ENCODE peak calls at places on chromosomes 12 and 14, in five cellular contexts. One of them, this sample, is unnamed.

GRCh38 chr12:951166-951565 is 1.7 kb upstream of the RAD52 start:
- DNase-seq in neuronal stem cell: no peak
- DNase-seq in mesenchymal stem cell: no peak
- DNase-seq in H9: no peak
- DNase-seq in H1: no peak
- DNase-seq in this sample: peak

GRCh38 chr12:94545937-94546771 is 86.5 kb upstream of the CEP83 start:
- DNase-seq in mesenchymal stem cell: peak
- DNase-seq in H1: peak
- DNase-seq in neuronal stem cell: peak
- DNase-seq in H9: peak
- DNase-seq in this sample: peak

GRCh38 chr14:99127651-99128167 is 144.3 kb downstream of the BCL11B start:
- DNase-seq in H1: no peak
- DNase-seq in mesenchymal stem cell: no peak
- DNase-seq in neuronal stem cell: no peak
- DNase-seq in H9: no peak
- DNase-seq in this sample: no peak

GRCh38 chr14:70188608-70189540 is at the start of gene SLC8A3:
- DNase-seq in H9: peak
- DNase-seq in mesenchymal stem cell: peak
- DNase-seq in H1: no peak
- DNase-seq in neuronal stem cell: peak
- DNase-seq in this sample: peak

GRCh38 chr12:89353188-89353822 is 1.0 kb upstream of the DUSP6 start:
- DNase-seq in H1: no peak
- DNase-seq in mesenchymal stem cell: peak
- DNase-seq in neuronal stem cell: peak
- DNase-seq in H9: peak
- DNase-seq in this sample: no peak

GRCh38 chr12:41967668-41968649 is 176.7 kb downstream of the GXYLT1 start:
- DNase-seq in neuronal stem cell: peak
- DNase-seq in mesenchymal stem cell: peak
- DNase-seq in H9: peak
- DNase-seq in H1: peak
- DNase-seq in this sample: no peak

GRCh38 chr12:52681551-52682380 is 1.6 kb upstream of the KRT1 start:
- DNase-seq in mesenchymal stem cell: no peak
- DNase-seq in H9: no peak
- DNase-seq in neuronal stem cell: no peak
- DNase-seq in H1: no peak
- DNase-seq in this sample: no peak

GRCh38 chr12:24582954-24583601 is 365.8 kb downstream of the BCAT1 start:
- DNase-seq in neuronal stem cell: no peak
- DNase-seq in mesenchymal stem cell: no peak
- DNase-seq in H9: no peak
- DNase-seq in H1: no peak
- DNase-seq in this sample: no peak

GRCh38 chr14:99248761-99249171 is 23.2 kb downstream of the BCL11B start:
- DNase-seq in H1: no peak
- DNase-seq in neuronal stem cell: no peak
- DNase-seq in H9: no peak
- DNase-seq in mesenchymal stem cell: no peak
- DNase-seq in this sample: no peak

GRCh38 chr12:57497223-57498142 is 9.6 kb downstream of the MARS1 start:
- DNase-seq in H1: no peak
- DNase-seq in mesenchymal stem cell: no peak
- DNase-seq in H9: no peak
- DNase-seq in neuronal stem cell: no peak
- DNase-seq in this sample: no peak

GRCh38 chr14:90611501-90611900 is 204.7 kb downstream of the TTC7B start:
- DNase-seq in neuronal stem cell: no peak
- DNase-seq in H1: no peak
- DNase-seq in H9: no peak
- DNase-seq in mesenchymal stem cell: no peak
- DNase-seq in this sample: no peak

GRCh38 chr14:84409435-84409834 is 1120.5 kb upstream of the FLRT2 start:
- DNase-seq in H9: no peak
- DNase-seq in H1: no peak
- DNase-seq in mesenchymal stem cell: no peak
- DNase-seq in neuronal stem cell: no peak
- DNase-seq in this sample: peak

GRCh38 chr12:82730832-82731497 is 44.3 kb downstream of the TMTC2 start:
- DNase-seq in H9: no peak
- DNase-seq in mesenchymal stem cell: no peak
- DNase-seq in H1: no peak
- DNase-seq in neuronal stem cell: no peak
- DNase-seq in this sample: peak

GRCh38 chr14:35556548-35556947 is 22.6 kb downstream of the INSM2 start:
- DNase-seq in H1: no peak
- DNase-seq in H9: no peak
- DNase-seq in neuronal stem cell: no peak
- DNase-seq in mesenchymal stem cell: no peak
- DNase-seq in this sample: no peak

GRCh38 chr14:93980464-93981201 is 4.3 kb upstream of the ASB2 start:
- DNase-seq in neuronal stem cell: no peak
- DNase-seq in H1: no peak
- DNase-seq in mesenchymal stem cell: no peak
- DNase-seq in H9: no peak
- DNase-seq in this sample: no peak

GRCh38 chr12:27999970-28000369 is 27.4 kb upstream of the PTHLH start:
- DNase-seq in neuronal stem cell: no peak
- DNase-seq in mesenchymal stem cell: no peak
- DNase-seq in H1: no peak
- DNase-seq in H9: no peak
- DNase-seq in this sample: peak

GRCh38 chr12:79127268-79127895 is 262.8 kb downstream of the SYT1 start:
- DNase-seq in mesenchymal stem cell: peak
- DNase-seq in H9: no peak
- DNase-seq in neuronal stem cell: no peak
- DNase-seq in H1: no peak
- DNase-seq in this sample: peak

GRCh38 chr14:72888636-72889201 is 5.2 kb downstream of the DPF3 start:
- DNase-seq in H1: no peak
- DNase-seq in mesenchymal stem cell: peak
- DNase-seq in H9: no peak
- DNase-seq in neuronal stem cell: no peak
- DNase-seq in this sample: no peak

GRCh38 chr12:43226151-43226550 is 325.9 kb downstream of the ADAMTS20 start:
- DNase-seq in mesenchymal stem cell: no peak
- DNase-seq in H9: no peak
- DNase-seq in neuronal stem cell: no peak
- DNase-seq in H1: no peak
- DNase-seq in this sample: no peak

GRCh38 chr14:73973497-73973896 is 23.4 kb downstream of the COQ6 start:
- DNase-seq in neuronal stem cell: no peak
- DNase-seq in H1: no peak
- DNase-seq in H9: no peak
- DNase-seq in mesenchymal stem cell: no peak
- DNase-seq in this sample: no peak

GRCh38 chr14:20630340-20631022 is 11.0 kb downstream of the OR6S1 start:
- DNase-seq in neuronal stem cell: no peak
- DNase-seq in mesenchymal stem cell: no peak
- DNase-seq in H1: no peak
- DNase-seq in H9: peak
- DNase-seq in this sample: peak

GRCh38 chr12:111066744-111067437 is 146.5 kb upstream of the MYL2 start:
- DNase-seq in H1: no peak
- DNase-seq in neuronal stem cell: no peak
- DNase-seq in H9: peak
- DNase-seq in mesenchymal stem cell: no peak
- DNase-seq in this sample: no peak

GRCh38 chr12:89392401-89392800 is 40.1 kb upstream of the DUSP6 start:
- DNase-seq in H9: no peak
- DNase-seq in neuronal stem cell: no peak
- DNase-seq in mesenchymal stem cell: no peak
- DNase-seq in H1: no peak
- DNase-seq in this sample: no peak

GRCh38 chr14:50103558-50103957 is 12.8 kb downstream of the VCPKMT start:
- DNase-seq in neuronal stem cell: no peak
- DNase-seq in H9: no peak
- DNase-seq in mesenchymal stem cell: no peak
- DNase-seq in H1: no peak
- DNase-seq in this sample: no peak

GRCh38 chr14:59848671-59849070 is 21.9 kb downstream of the RTN1 start:
- DNase-seq in H1: no peak
- DNase-seq in H9: no peak
- DNase-seq in neuronal stem cell: no peak
- DNase-seq in mesenchymal stem cell: no peak
- DNase-seq in this sample: no peak

GRCh38 chr12:51077930-51078329 is 5.5 kb downstream of the CSRNP2 start:
- DNase-seq in H1: no peak
- DNase-seq in mesenchymal stem cell: peak
- DNase-seq in H9: no peak
- DNase-seq in neuronal stem cell: no peak
- DNase-seq in this sample: no peak

GRCh38 chr12:96356831-96357230 is 43.4 kb downstream of the CDK17 start:
- DNase-seq in mesenchymal stem cell: no peak
- DNase-seq in neuronal stem cell: no peak
- DNase-seq in H9: no peak
- DNase-seq in H1: no peak
- DNase-seq in this sample: no peak

GRCh38 chr12:96354326-96354725 is 45.9 kb downstream of the CDK17 start:
- DNase-seq in H1: no peak
- DNase-seq in neuronal stem cell: no peak
- DNase-seq in H9: no peak
- DNase-seq in mesenchymal stem cell: peak
- DNase-seq in this sample: no peak

GRCh38 chr12:96350982-96351381 is 49.3 kb downstream of the CDK17 start:
- DNase-seq in neuronal stem cell: no peak
- DNase-seq in H9: no peak
- DNase-seq in mesenchymal stem cell: peak
- DNase-seq in H1: no peak
- DNase-seq in this sample: no peak

GRCh38 chr12:96352161-96352835 is 47.9 kb downstream of the CDK17 start:
- DNase-seq in neuronal stem cell: no peak
- DNase-seq in mesenchymal stem cell: no peak
- DNase-seq in H9: no peak
- DNase-seq in H1: no peak
- DNase-seq in this sample: no peak

DNA sequence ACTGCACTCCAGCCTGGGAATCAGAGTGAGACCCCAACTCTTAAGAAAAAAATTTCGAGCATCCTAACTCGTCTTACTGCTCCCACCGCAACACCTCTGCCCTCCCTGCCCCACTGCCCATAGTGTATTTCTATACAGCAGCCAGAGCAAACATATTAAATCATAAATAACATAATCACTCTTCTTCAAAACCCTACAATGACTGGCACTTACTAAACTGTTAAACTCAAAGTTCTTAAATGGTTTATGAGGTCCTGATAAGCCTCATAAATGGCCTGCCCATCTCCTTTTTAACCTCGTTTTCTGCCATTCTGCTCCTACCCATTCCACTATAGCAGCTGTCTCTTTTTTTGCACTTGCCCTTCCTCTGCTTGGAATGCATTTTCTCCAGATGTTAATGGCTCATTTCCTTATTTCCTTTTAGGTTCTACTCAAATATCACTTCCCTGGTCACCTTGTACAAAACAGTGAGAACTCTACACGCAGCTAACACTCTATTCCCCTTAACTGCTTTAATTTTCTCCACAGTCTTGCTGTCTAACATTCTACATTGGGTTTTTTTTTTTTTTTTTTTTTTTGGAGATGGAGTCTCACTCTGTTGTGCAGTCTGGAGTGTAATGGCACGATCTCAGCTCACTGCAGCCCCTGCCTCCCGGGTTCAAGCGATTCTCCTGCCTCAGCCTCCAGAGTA is 45.2 kb downstream of the CDK17 start:
- DNase-seq in neuronal stem cell: no peak
- DNase-seq in H9: no peak
- DNase-seq in H1: no peak
- DNase-seq in mesenchymal stem cell: no peak
- DNase-seq in this sample: no peak
- H2BK12ac ChIP-seq in neuronal stem cell: no peak
- H2BK12ac ChIP-seq in H9: no peak
- H2BK12ac ChIP-seq in H1: no peak
- H2BK12ac ChIP-seq in mesenchymal stem cell: no peak
- H2BK12ac ChIP-seq in this sample: no peak

DNA sequence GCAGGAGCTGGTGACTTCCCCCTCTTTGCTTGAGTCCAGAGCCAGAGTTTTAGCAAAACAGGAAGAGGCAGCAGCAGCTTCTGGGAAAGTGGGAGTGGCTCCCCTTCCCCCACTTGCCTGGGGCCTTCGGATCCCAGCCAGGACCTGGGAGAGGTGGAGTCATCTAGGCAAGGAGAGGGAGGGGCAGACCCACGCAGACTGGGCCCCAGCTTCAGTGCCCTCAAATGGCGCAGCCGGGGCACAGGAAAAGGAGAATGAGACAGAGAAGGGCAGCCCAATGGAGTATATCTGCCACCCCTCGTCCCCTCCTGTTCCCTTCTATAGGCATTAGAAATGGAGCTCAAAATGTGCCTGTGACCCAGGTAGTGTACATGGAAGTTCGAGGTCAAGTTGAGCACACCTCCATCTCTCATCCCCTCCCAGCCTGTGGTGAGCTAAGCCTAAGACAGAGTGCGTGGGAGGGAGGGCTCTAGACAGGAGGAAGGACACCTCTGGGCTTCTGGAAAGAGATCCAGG is 9.3 kb upstream of the HDAC7 start:
- DNase-seq in mesenchymal stem cell: peak
- DNase-seq in H1: no peak
- DNase-seq in H9: peak
- DNase-seq in neuronal stem cell: no peak
- DNase-seq in this sample: no peak
- H2AFZ ChIP-seq in mesenchymal stem cell: no peak
- H2AFZ ChIP-seq in H1: peak
- H2AFZ ChIP-seq in H9: peak
- H2AFZ ChIP-seq in neuronal stem cell: peak
- H2AFZ ChIP-seq in this sample: peak

GRCh38 chr14:86897704-86898513 is 1095.1 kb downstream of the GALC start:
- DNase-seq in H1: no peak
- DNase-seq in H9: no peak
- DNase-seq in neuronal stem cell: no peak
- DNase-seq in mesenchymal stem cell: no peak
- DNase-seq in this sample: no peak

GRCh38 chr14:86897224-86897623 is 1095.8 kb downstream of the GALC start:
- DNase-seq in H1: no peak
- DNase-seq in H9: no peak
- DNase-seq in neuronal stem cell: no peak
- DNase-seq in mesenchymal stem cell: no peak
- DNase-seq in this sample: no peak

GRCh38 chr14:86892167-86892956 is 1100.6 kb downstream of the GALC start:
- DNase-seq in H1: no peak
- DNase-seq in mesenchymal stem cell: no peak
- DNase-seq in neuronal stem cell: no peak
- DNase-seq in H9: no peak
- DNase-seq in this sample: peak
- H4K91ac ChIP-seq in H1: no peak
- H4K91ac ChIP-seq in mesenchymal stem cell: no peak
- H4K91ac ChIP-seq in neuronal stem cell: no peak
- H4K91ac ChIP-seq in H9: no peak
- H4K91ac ChIP-seq in this sample: no peak

DNA sequence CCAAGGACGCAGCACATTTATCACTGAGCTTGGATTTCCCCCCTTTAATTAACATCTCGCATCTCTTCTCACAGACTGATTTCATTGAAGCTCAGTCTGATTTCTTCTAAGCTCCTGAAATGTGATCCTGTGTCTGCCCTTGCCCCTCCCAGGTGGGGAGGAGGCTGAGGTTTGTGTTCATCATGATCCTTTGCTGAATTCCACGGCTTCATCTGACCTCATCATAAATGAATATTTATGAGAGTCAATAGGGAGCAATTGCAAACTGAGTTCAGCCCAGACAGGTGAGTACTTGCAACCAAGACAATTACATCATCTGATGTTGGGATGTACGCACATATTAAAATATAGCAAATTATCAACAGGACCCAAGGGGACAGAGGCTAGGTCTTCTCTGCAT is 72.4 kb downstream of the MAP1LC3B2 start:
- DNase-seq in H9: no peak
- DNase-seq in mesenchymal stem cell: no peak
- DNase-seq in H1: no peak
- DNase-seq in neuronal stem cell: no peak
- DNase-seq in this sample: no peak
- H2BK12ac ChIP-seq in H9: no peak
- H2BK12ac ChIP-seq in mesenchymal stem cell: no peak
- H2BK12ac ChIP-seq in H1: no peak
- H2BK12ac ChIP-seq in neuronal stem cell: no peak
- H2BK12ac ChIP-seq in this sample: no peak